ENCODE peak calls at places on chromosomes 6 and 20, in four cellular contexts. One of them, this sample, is unnamed.

GRCh38 chr6:54813901-54814300 is 32.7 kb upstream of the FAM83B start:
- DNase-seq in M059J: no peak
- DNase-seq in CD4-positive, CD25-positive, alpha-beta regulatory T cell: no peak
- DNase-seq in left lung: no peak
- DNase-seq in this sample: no peak

GRCh38 chr20:35601021-35601973 is 14.3 kb upstream of the SPAG4 start:
- DNase-seq in CD4-positive, CD25-positive, alpha-beta regulatory T cell: peak
- DNase-seq in left lung: peak
- DNase-seq in M059J: no peak
- DNase-seq in this sample: peak

GRCh38 chr6:74458536-74458935 is 747.3 kb downstream of the COL12A1 start:
- DNase-seq in CD4-positive, CD25-positive, alpha-beta regulatory T cell: no peak
- DNase-seq in M059J: no peak
- DNase-seq in left lung: no peak
- DNase-seq in this sample: no peak

GRCh38 chr6:36897629-36898028 is 11.9 kb downstream of the C6orf89 start:
- DNase-seq in left lung: no peak
- DNase-seq in M059J: peak
- DNase-seq in CD4-positive, CD25-positive, alpha-beta regulatory T cell: no peak
- DNase-seq in this sample: peak

GRCh38 chr20:25336561-25337422 is 53.8 kb downstream of the ABHD12 start:
- DNase-seq in M059J: no peak
- DNase-seq in left lung: no peak
- DNase-seq in CD4-positive, CD25-positive, alpha-beta regulatory T cell: no peak
- DNase-seq in this sample: peak

GRCh38 chr6:91476000-91476399 is 889.1 kb upstream of the MAP3K7 start:
- DNase-seq in CD4-positive, CD25-positive, alpha-beta regulatory T cell: no peak
- DNase-seq in left lung: no peak
- DNase-seq in M059J: peak
- DNase-seq in this sample: peak

GRCh38 chr6:53209681-53210080 is 61.0 kb upstream of the GCM1 start:
- DNase-seq in left lung: no peak
- DNase-seq in M059J: no peak
- DNase-seq in CD4-positive, CD25-positive, alpha-beta regulatory T cell: no peak
- DNase-seq in this sample: no peak

GRCh38 chr6:150452642-150453243 is 83.9 kb downstream of the IYD start:
- DNase-seq in M059J: no peak
- DNase-seq in CD4-positive, CD25-positive, alpha-beta regulatory T cell: no peak
- DNase-seq in left lung: peak
- DNase-seq in this sample: no peak

GRCh38 chr6:21331221-21331620 is 262.3 kb upstream of the SOX4 start:
- DNase-seq in M059J: no peak
- DNase-seq in CD4-positive, CD25-positive, alpha-beta regulatory T cell: no peak
- DNase-seq in left lung: no peak
- DNase-seq in this sample: no peak

GRCh38 chr6:3419624-3420272 is 37.1 kb downstream of the SLC22A23 start:
- DNase-seq in CD4-positive, CD25-positive, alpha-beta regulatory T cell: no peak
- DNase-seq in left lung: no peak
- DNase-seq in M059J: peak
- DNase-seq in this sample: peak

GRCh38 chr6:93343476-93343875 is 75.9 kb downstream of the EPHA7 start:
- DNase-seq in M059J: no peak
- DNase-seq in left lung: no peak
- DNase-seq in CD4-positive, CD25-positive, alpha-beta regulatory T cell: no peak
- DNase-seq in this sample: no peak

GRCh38 chr6:159720708-159721107 is 6.6 kb upstream of the WTAP start:
- DNase-seq in M059J: peak
- DNase-seq in CD4-positive, CD25-positive, alpha-beta regulatory T cell: peak
- DNase-seq in left lung: no peak
- DNase-seq in this sample: peak

GRCh38 chr6:31525932-31526591 is 2.7 kb upstream of the MCCD1 start:
- DNase-seq in M059J: peak
- DNase-seq in CD4-positive, CD25-positive, alpha-beta regulatory T cell: no peak
- DNase-seq in left lung: no peak
- DNase-seq in this sample: no peak

GRCh38 chr6:148002067-148002466 is 340.6 kb upstream of the SASH1 start:
- DNase-seq in CD4-positive, CD25-positive, alpha-beta regulatory T cell: no peak
- DNase-seq in M059J: no peak
- DNase-seq in left lung: no peak
- DNase-seq in this sample: no peak

GRCh38 chr20:33443512-33444239 is at the start of gene SNTA1:
- DNase-seq in CD4-positive, CD25-positive, alpha-beta regulatory T cell: peak
- DNase-seq in M059J: peak
- DNase-seq in left lung: peak
- DNase-seq in this sample: peak

GRCh38 chr6:20805027-20805426 is 270.8 kb downstream of the CDKAL1 start:
- DNase-seq in CD4-positive, CD25-positive, alpha-beta regulatory T cell: no peak
- DNase-seq in M059J: no peak
- DNase-seq in left lung: no peak
- DNase-seq in this sample: no peak

GRCh38 chr6:40972814-40973213 is 66.2 kb downstream of the UNC5CL start:
- DNase-seq in M059J: no peak
- DNase-seq in CD4-positive, CD25-positive, alpha-beta regulatory T cell: no peak
- DNase-seq in left lung: no peak
- DNase-seq in this sample: no peak

GRCh38 chr6:37210313-37210898 is 40.5 kb downstream of the PIM1 start:
- DNase-seq in CD4-positive, CD25-positive, alpha-beta regulatory T cell: peak
- DNase-seq in M059J: peak
- DNase-seq in left lung: no peak
- DNase-seq in this sample: peak

GRCh38 chr6:36120539-36120938 is 9.8 kb upstream of the MAPK13 start:
- DNase-seq in M059J: no peak
- DNase-seq in left lung: peak
- DNase-seq in CD4-positive, CD25-positive, alpha-beta regulatory T cell: peak
- DNase-seq in this sample: no peak

GRCh38 chr6:168038576-168039140 is 40.4 kb downstream of the FRMD1 start:
- DNase-seq in left lung: no peak
- DNase-seq in M059J: no peak
- DNase-seq in CD4-positive, CD25-positive, alpha-beta regulatory T cell: no peak
- DNase-seq in this sample: no peak

GRCh38 chr6:63882208-63882607 is 246.6 kb downstream of the PHF3 start:
- DNase-seq in left lung: no peak
- DNase-seq in CD4-positive, CD25-positive, alpha-beta regulatory T cell: no peak
- DNase-seq in M059J: no peak
- DNase-seq in this sample: no peak

GRCh38 chr6:30682181-30683117 is 4.0 kb downstream of the PPP1R18 start:
- DNase-seq in M059J: peak
- DNase-seq in left lung: peak
- DNase-seq in CD4-positive, CD25-positive, alpha-beta regulatory T cell: peak
- DNase-seq in this sample: peak

GRCh38 chr6:45663181-45664180 is 285.7 kb upstream of the SUPT3H start:
- DNase-seq in M059J: no peak
- DNase-seq in left lung: peak
- DNase-seq in CD4-positive, CD25-positive, alpha-beta regulatory T cell: no peak
- DNase-seq in this sample: peak

GRCh38 chr20:53859684-53860083 is 210.7 kb downstream of the BCAS1 start:
- DNase-seq in CD4-positive, CD25-positive, alpha-beta regulatory T cell: no peak
- DNase-seq in M059J: no peak
- DNase-seq in left lung: no peak
- DNase-seq in this sample: no peak

GRCh38 chr6:100913400-100914276 is 32.5 kb upstream of the ASCC3 start:
- DNase-seq in M059J: no peak
- DNase-seq in left lung: no peak
- DNase-seq in CD4-positive, CD25-positive, alpha-beta regulatory T cell: no peak
- DNase-seq in this sample: peak

GRCh38 chr6:82072113-82072512 is 175.4 kb downstream of the IBTK start:
- DNase-seq in left lung: no peak
- DNase-seq in M059J: peak
- DNase-seq in CD4-positive, CD25-positive, alpha-beta regulatory T cell: no peak
- DNase-seq in this sample: no peak

GRCh38 chr6:169321546-169321945 is 67.9 kb upstream of the THBS2 start:
- DNase-seq in M059J: no peak
- DNase-seq in CD4-positive, CD25-positive, alpha-beta regulatory T cell: no peak
- DNase-seq in left lung: no peak
- DNase-seq in this sample: no peak